ENCODE peak calls at places on chromosomes 13 and 19, in eight cellular contexts. N is NCI-H69; A is activated T-cell treated with anti-CD3 and anti-CD28 coated beads, Interleukin-2, amount 50 U/mL, for 72 hours; R is C1 segment of cervical spinal cord; M is CMK; V is fibroblast of villous mesenchyme; W is Kasumi-1; G is GM12892. Y is an unnamed sample.

GRCh38 chr13:110634558-110634957 is 19.2 kb downstream of the NAXD start:
- DNase-seq in N (peak; percentile 27), A (no peak), R (no peak), M (no peak), V (peak; percentile 48), W (no peak), G (no peak), Y (no peak)

GRCh38 chr13:80452279-80452678 is 111.4 kb upstream of the SPRY2 start:
- DNase-seq in N (no peak), A (no peak), R (no peak), M (no peak), V (no peak), W (no peak), G (no peak), Y (no peak)

GRCh38 chr19:17329768-17330545 is 4.7 kb downstream of the ANO8 start:
- DNase-seq in N (no peak), A (no peak), R (no peak), M (no peak), V (no peak), W (no peak), G (no peak), Y (no peak)

GRCh38 chr13:114120486-114121430 is 11.7 kb downstream of the RASA3 start:
- DNase-seq in N (peak; percentile 35), A (no peak), R (no peak), M (no peak), V (peak; percentile 45), W (no peak), G (no peak), Y (no peak)

GRCh38 chr19:44757735-44758505 is 9.4 kb downstream of the BCL3 start:
- DNase-seq in N (peak; percentile 39), A (no peak), R (no peak), M (no peak), V (peak; percentile 57), W (no peak), G (no peak), Y (no peak)

GRCh38 chr13:23050126-23050525 is 130.7 kb upstream of the SGCG start:
- DNase-seq in N (no peak), A (no peak), R (no peak), M (no peak), V (no peak), W (no peak), G (no peak), Y (no peak)

GRCh38 chr19:1986357-1987162 is 29.0 kb downstream of the BTBD2 start:
- DNase-seq in N (no peak), A (no peak), R (no peak), M (no peak), V (no peak), W (no peak), G (no peak), Y (no peak)

GRCh38 chr19:15427991-15428471 is 9.2 kb upstream of the AKAP8L start:
- DNase-seq in N (no peak), A (no peak), R (no peak), M (no peak), V (no peak), W (no peak), G (no peak), Y (no peak)

GRCh38 chr19:35451278-35452096 is 3.4 kb downstream of the FFAR2 start:
- DNase-seq in N (no peak), A (peak; percentile 53), R (no peak), M (no peak), V (no peak), W (no peak), G (no peak), Y (no peak)

GRCh38 chr13:54004026-54004699 is 975.5 kb downstream of the OLFM4 start:
- DNase-seq in N (no peak), A (no peak), R (no peak), M (no peak), V (no peak), W (no peak), G (no peak), Y (no peak)

GRCh38 chr19:3124630-3125029 is 11.2 kb upstream of the GNA15 start:
- DNase-seq in N (no peak), A (no peak), R (no peak), M (no peak), V (no peak), W (no peak), G (no peak), Y (no peak)

GRCh38 chr13:26872444-26873173 is 112.0 kb upstream of the GPR12 start:
- DNase-seq in N (peak; percentile 49), A (peak; percentile 55), R (peak; percentile 17), M (peak; percentile 7), V (peak; percentile 26), W (peak; percentile 30), G (no peak), Y (no peak)

GRCh38 chr19:19528721-19529490 is at the start of gene YJEFN3:
- DNase-seq in N (peak; percentile 78), A (no peak), R (peak; percentile 5), M (no peak), V (peak; percentile 26), W (no peak), G (no peak), Y (no peak)

GRCh38 chr13:74683411-74683810 is 549.2 kb upstream of the KLF12 start:
- DNase-seq in N (no peak), A (no peak), R (no peak), M (no peak), V (peak; percentile 6), W (no peak), G (no peak), Y (no peak)

GRCh38 chr13:114049026-114049425 is 75.2 kb upstream of the C13orf46 start:
- DNase-seq in N (no peak), A (peak; percentile 67), R (no peak), M (no peak), V (no peak), W (no peak), G (peak; percentile 56), Y (no peak)

GRCh38 chr13:42041017-42041683 is 7.3 kb upstream of the DGKH start:
- DNase-seq in N (peak; percentile 76), A (peak; percentile 59), R (peak; percentile 33), M (no peak), V (peak; percentile 61), W (peak; percentile 49), G (peak; percentile 39), Y (no peak)

GRCh38 chr19:964761-965694 is 19.1 kb upstream of the WDR18 start:
- DNase-seq in N (no peak), A (no peak), R (no peak), M (no peak), V (no peak), W (no peak), G (no peak), Y (no peak)

GRCh38 chr19:49556412-49557398 is 23.7 kb downstream of the NOSIP start:
- DNase-seq in N (no peak), A (peak; percentile 55), R (no peak), M (no peak), V (no peak), W (no peak), G (no peak), Y (no peak)

GRCh38 chr19:32166238-32166637 is 179.2 kb upstream of the ZNF507 start:
- DNase-seq in N (peak; percentile 21), A (no peak), R (no peak), M (no peak), V (no peak), W (no peak), G (no peak), Y (no peak)

GRCh38 chr19:17079710-17080440 is 4.3 kb downstream of the MYO9B start:
- DNase-seq in N (no peak), A (peak; percentile 87), R (peak; percentile 81), M (no peak), V (peak; percentile 99), W (no peak), G (peak; percentile 63), Y (no peak)

GRCh38 chr19:12720851-12721655 is 2.7 kb downstream of the TNPO2 start:
- DNase-seq in N (no peak), A (peak; percentile 25), R (no peak), M (no peak), V (peak; percentile 28), W (peak; percentile 9), G (no peak), Y (no peak)

GRCh38 chr19:19321143-19321577 is 531 bp downstream of the MAU2 start:
- DNase-seq in N (peak; percentile 38), A (no peak), R (no peak), M (peak; percentile 21), V (peak; percentile 25), W (peak; percentile 23), G (no peak), Y (no peak)

GRCh38 chr13:66723606-66724005 is 506.5 kb downstream of the PCDH9 start:
- DNase-seq in N (peak; percentile 73), A (no peak), R (no peak), M (no peak), V (no peak), W (no peak), G (no peak), Y (no peak)

GRCh38 chr13:71517004-71517403 is 350.0 kb downstream of the DACH1 start:
- DNase-seq in N (peak; percentile 55), A (no peak), R (no peak), M (no peak), V (peak; percentile 49), W (no peak), G (no peak), Y (no peak)

GRCh38 chr19:11196406-11197287 is 698 bp downstream of the KANK2 start:
- DNase-seq in N (peak; percentile 59), A (peak; percentile 7), R (no peak), M (no peak), V (no peak), W (peak; percentile 13), G (no peak), Y (no peak)

GRCh38 chr19:3822683-3823344 is 36.6 kb upstream of the MATK start:
- DNase-seq in N (no peak), A (no peak), R (no peak), M (no peak), V (no peak), W (no peak), G (no peak), Y (no peak)

GRCh38 chr19:13234518-13234917 is 84.3 kb downstream of the IER2 start:
- DNase-seq in N (peak; percentile 66), A (peak; percentile 76), R (no peak), M (no peak), V (peak; percentile 56), W (peak; percentile 24), G (peak; percentile 75), Y (no peak)

GRCh38 chr19:4294389-4294788 is 7.8 kb downstream of the TMIGD2 start:
- DNase-seq in N (peak; percentile 87), A (no peak), R (no peak), M (no peak), V (no peak), W (no peak), G (no peak), Y (no peak)

GRCh38 chr19:43337737-43338136 is 15.7 kb upstream of the CD177 start:
- DNase-seq in N (peak; percentile 60), A (no peak), R (no peak), M (no peak), V (no peak), W (no peak), G (no peak), Y (no peak)

GRCh38 chr13:28659611-28659970 is 661 bp downstream of the POMP start:
- DNase-seq in N (no peak), A (peak; percentile 24), R (no peak), M (no peak), V (peak; percentile 81), W (peak; percentile 5), G (no peak), Y (no peak)

GRCh38 chr19:34345934-34346333 is 19.1 kb upstream of the GPI start:
- DNase-seq in N (peak; percentile 94), A (peak; percentile 67), R (peak; percentile 59), M (peak; percentile 68), V (peak; percentile 70), W (peak; percentile 65), G (peak; percentile 65), Y (no peak)

GRCh38 chr13:59277106-59277505 is 886.6 kb downstream of the DIAPH3 start:
- DNase-seq in N (no peak), A (no peak), R (no peak), M (no peak), V (no peak), W (no peak), G (no peak), Y (no peak)

GRCh38 chr13:27650312-27650711 is 28.6 kb downstream of the POLR1D start:
- DNase-seq in N (no peak), A (no peak), R (no peak), M (no peak), V (no peak), W (no peak), G (no peak), Y (no peak)

GRCh38 chr13:102470283-102470920 is 68.6 kb upstream of the FGF14 start:
- DNase-seq in N (peak; percentile 10), A (no peak), R (no peak), M (no peak), V (no peak), W (peak; percentile 2), G (no peak), Y (no peak)